ENCODE peak calls at places on chromosomes 11 and 22, in nine cellular contexts. U is GM12878, Q is tibial artery, R is aorta, I is adipocyte, W is mammary epithelial cell, F is HepG2, X is lower lobe of right lung, K is HCT116. C is an unnamed sample. For H3K27me3 and H3K36me3, the result is how much of the 10 kb centered on the place peaks cover.

GRCh38 chr11:132427611-132428010 is 1057.2 kb downstream of the NTM start:
- DNase-seq in K (no peak), F (no peak), I (no peak), Q (no peak), X (no peak), U (no peak), R (no peak), W (peak), C (no peak)

GRCh38 chr11:66860449-66860831 is 3.6 kb downstream of the LRFN4 start:
- DNase-seq in U (no peak), X (no peak), R (no peak), K (no peak), Q (no peak), W (no peak), I (no peak), F (no peak), C (no peak)

GRCh38 chr11:1480555-1481482 is 5.8 kb downstream of the MOB2 start:
- DNase-seq in R (peak), K (no peak), F (no peak), Q (peak), I (no peak), U (no peak), X (peak), W (no peak), C (no peak)

GRCh38 chr11:58358969-58359368 is at the start of gene OR5B17:
- DNase-seq in X (no peak), I (no peak), R (no peak), U (no peak), K (no peak), W (no peak), Q (no peak), F (no peak), C (no peak)

GRCh38 chr11:67415501-67416304 is at the start of gene CARNS1:
- DNase-seq in I (peak), W (no peak), Q (no peak), X (no peak), K (no peak), R (no peak), U (no peak), F (no peak), C (no peak)

GRCh38 chr11:83070878-83071640 is 638 bp downstream of the RAB30 start:
- DNase-seq in I (peak), X (peak), U (no peak), R (peak), F (no peak), W (no peak), K (no peak), Q (peak), C (no peak)

GRCh38 chr11:26297179-26297970 is 34.6 kb upstream of the ANO3 start:
- DNase-seq in W (peak), F (peak), R (no peak), I (peak), K (peak), U (no peak), X (no peak), Q (no peak), C (no peak)

GRCh38 chr11:57458060-57458409 is 2.3 kb upstream of the RTN4RL2 start:
- DNase-seq in F (no peak), X (no peak), W (no peak), Q (no peak), R (no peak), I (no peak), U (no peak), K (no peak), C (no peak)

GRCh38 chr11:116646191-116646590 is 126.6 kb downstream of the BUD13 start:
- DNase-seq in K (no peak), Q (no peak), R (no peak), U (no peak), W (no peak), F (no peak), I (no peak), X (no peak), C (no peak)

GRCh38 chr11:17979770-17980371 is 33.0 kb downstream of the SERGEF start:
- DNase-seq in R (no peak), Q (no peak), I (peak), W (no peak), U (no peak), F (peak), K (no peak), X (no peak), C (no peak)

GRCh38 chr22:27107005-27107404 is 449.6 kb downstream of the MIAT start:
- DNase-seq in U (no peak), Q (no peak), X (no peak), F (no peak), I (no peak), W (no peak), R (no peak), K (no peak), C (no peak)

GRCh38 chr11:1644601-1645356 is 15.2 kb downstream of the KRTAP5-5 start:
- DNase-seq in F (no peak), K (no peak), Q (no peak), U (no peak), I (no peak), R (peak), X (no peak), W (no peak), C (no peak)

GRCh38 chr11:2747236-2748015 is 47.6 kb upstream of the KCNQ1OT1 start:
- DNase-seq in X (peak), U (no peak), I (no peak), F (no peak), W (no peak), R (peak), Q (no peak), K (no peak), C (no peak)

GRCh38 chr11:122637538-122637937 is 18.0 kb upstream of the UBASH3B start:
- DNase-seq in R (no peak), W (no peak), X (no peak), F (no peak), Q (no peak), I (no peak), U (no peak), K (no peak), C (no peak)

GRCh38 chr11:34192481-34193401 is 87.3 kb downstream of the NAT10 start:
- DNase-seq in R (peak), K (peak), F (no peak), X (no peak), W (peak), Q (peak), U (no peak), I (peak), C (no peak)

GRCh38 chr11:131695889-131696429 is 325.5 kb downstream of the NTM start:
- DNase-seq in K (no peak), R (no peak), X (no peak), F (no peak), Q (no peak), I (no peak), W (no peak), U (no peak), C (no peak)

GRCh38 chr11:35141538-35141937 is 2.6 kb downstream of the CD44 start:
- DNase-seq in F (no peak), X (peak), K (no peak), R (peak), U (no peak), W (no peak), Q (peak), I (no peak), C (no peak)

GRCh38 chr11:6249822-6250555 is 9.6 kb upstream of the CCKBR start:
- DNase-seq in R (peak), K (peak), U (no peak), W (peak), Q (peak), F (no peak), I (peak), X (no peak), C (no peak)

GRCh38 chr11:33722579-33723234 is 13.5 kb downstream of the CD59 start:
- DNase-seq in I (peak), X (no peak), U (peak), F (no peak), W (peak), R (peak), K (no peak), Q (no peak), C (no peak)

GRCh38 chr22:27488456-27489224 is 312.9 kb downstream of the MN1 start:
- DNase-seq in W (no peak), U (no peak), F (peak), R (no peak), Q (peak), K (no peak), I (peak), X (no peak), C (no peak)

GRCh38 chr11:91871791-91872190 is 352.8 kb upstream of the FAT3 start:
- DNase-seq in W (no peak), U (no peak), I (no peak), R (no peak), K (no peak), Q (no peak), F (no peak), X (no peak), C (no peak)

GRCh38 chr11:17544181-17544622 is at the start of gene USH1C:
- DNase-seq in Q (no peak), X (no peak), I (no peak), R (peak), K (peak), U (no peak), W (no peak), F (no peak), C (no peak)

GRCh38 chr11:133520707-133521106 is 11.6 kb downstream of the OPCML start:
- DNase-seq in U (no peak), K (no peak), R (no peak), F (peak), X (no peak), Q (peak), I (no peak), W (no peak), C (no peak)

GRCh38 chr22:27385261-27385998 is 416.1 kb downstream of the MN1 start:
- DNase-seq in Q (no peak), X (no peak), F (no peak), K (no peak), W (no peak), R (no peak), I (no peak), U (no peak), C (no peak)

GRCh38 chr11:63917685-63918523 is 940 bp upstream of the RCOR2 start:
- DNase-seq in Q (peak), W (no peak), I (no peak), K (peak), X (no peak), R (peak), U (no peak), F (peak), C (no peak)

GRCh38 chr11:1937616-1938342 is 9.4 kb upstream of the MRPL23 start:
- DNase-seq in F (no peak), X (peak), Q (no peak), W (no peak), U (no peak), K (no peak), I (no peak), R (peak), C (no peak)

GRCh38 chr11:1119282-1120146 is 38.2 kb upstream of the MUC5AC start:
- DNase-seq in U (no peak), W (no peak), F (no peak), X (no peak), R (peak), K (no peak), I (no peak), Q (peak), C (no peak)

GRCh38 chr11:85679581-85679980 is 6.4 kb downstream of the CCDC89 start:
- DNase-seq in R (no peak), Q (no peak), I (no peak), U (no peak), W (no peak), K (no peak), X (no peak), F (no peak), C (no peak)

GRCh38 chr11:93903989-93904388 is 53.6 kb upstream of the VSTM5 start:
- DNase-seq in F (no peak), I (no peak), K (no peak), R (no peak), W (peak), Q (no peak), X (no peak), U (no peak), C (no peak)

GRCh38 chr11:34359548-34359891 is 1.7 kb upstream of the ABTB2 start:
- DNase-seq in F (no peak), Q (no peak), I (no peak), W (no peak), X (no peak), R (no peak), U (no peak), K (peak), C (no peak)

GRCh38 chr22:28283025-28283654 is 364.1 kb upstream of the PITPNB start:
- DNase-seq in R (no peak), Q (peak), U (no peak), F (no peak), W (peak), I (peak), K (no peak), X (no peak), C (no peak)

GRCh38 chr11:36432747-36433146 is 77.3 kb downstream of the TRAF6 start:
- DNase-seq in F (no peak), W (no peak), X (no peak), U (no peak), Q (no peak), R (no peak), I (no peak), K (no peak), C (no peak)

GRCh38 chr11:36436084-36436483 is 74.0 kb downstream of the TRAF6 start:
- DNase-seq in R (no peak), X (no peak), U (no peak), W (no peak), F (no peak), K (no peak), Q (no peak), I (no peak), C (no peak)

GRCh38 chr11:36432093-36432469 is 78.0 kb downstream of the TRAF6 start:
- DNase-seq in Q (no peak), X (no peak), I (no peak), F (no peak), W (no peak), K (no peak), R (no peak), U (no peak), C (no peak)

GRCh38 chr11:36431429-36432092 is 78.5 kb downstream of the TRAF6 start:
- DNase-seq in I (peak), W (peak), R (no peak), F (peak), Q (peak), U (no peak), K (peak), X (no peak), C (no peak)

GRCh38 chr11:36433896-36434295 is 76.2 kb downstream of the TRAF6 start:
- DNase-seq in U (no peak), R (no peak), K (no peak), Q (no peak), W (no peak), X (no peak), I (no peak), F (no peak), C (no peak)
- H3K27me3 ChIP-seq in U (under half), R (under half), K (half or more), Q (under half), W (under half), X (under half), I (under half), F (under half), C (under half)

DNA sequence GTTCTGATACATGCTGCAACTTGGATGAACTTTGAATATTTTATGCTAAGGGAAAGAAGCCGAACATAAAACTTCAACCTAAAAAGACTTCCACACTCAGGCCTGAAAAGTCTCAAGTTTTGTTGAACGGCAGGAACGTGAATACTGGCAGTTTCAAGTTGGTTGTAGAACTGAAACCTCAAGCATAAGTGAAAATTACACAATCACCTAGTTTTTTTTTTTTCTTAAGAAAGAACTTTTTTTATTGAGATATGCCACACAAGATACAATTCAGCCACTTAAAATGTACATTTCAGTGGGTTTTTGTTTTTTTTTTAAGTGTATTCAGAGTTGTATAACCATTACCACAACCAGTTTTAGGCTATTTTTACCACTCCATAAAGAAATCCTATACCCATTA is 50.8 kb upstream of the ADORA2A start:
- DNase-seq in U (no peak), W (no peak), R (no peak), K (no peak), I (no peak), X (no peak), Q (no peak), F (no peak), C (no peak)
- H3K36me3 ChIP-seq in U (under half), W (under half), R (under half), K (under half), I (half or more), X (half or more), Q (under half), F (under half), C (under half)

GRCh38 chr22:41910599-41911291 is 4.1 kb downstream of the SHISA8 start:
- DNase-seq in K (no peak), F (no peak), Q (no peak), U (no peak), R (no peak), I (peak), W (no peak), X (no peak), C (peak)
- H3K27me3 ChIP-seq in K (under half), F (under half), Q (half or more), U (under half), R (under half), I (under half), W (under half), X (half or more), C (under half)

DNA sequence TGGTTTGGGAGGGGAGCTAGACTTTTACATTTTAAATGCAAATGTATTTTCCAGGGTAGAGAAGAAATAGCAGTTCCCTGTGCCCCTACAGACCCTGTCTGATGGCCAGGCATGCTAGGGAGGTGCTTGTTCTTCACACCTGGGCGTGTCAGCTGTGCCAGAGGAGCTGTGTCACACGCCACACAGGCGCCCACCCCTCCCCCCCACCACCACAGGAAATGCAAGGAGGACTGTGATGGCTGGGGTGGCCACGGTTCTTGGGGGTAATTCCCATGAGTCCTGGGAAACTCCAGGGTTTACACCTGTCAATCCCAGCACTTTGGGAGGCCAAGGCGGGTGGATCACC is 82.2 kb downstream of the FLI1 start:
- DNase-seq in R (no peak), K (no peak), W (peak), I (no peak), Q (no peak), X (no peak), U (no peak), F (no peak), C (peak)
- H3K36me3 ChIP-seq in R (under half), K (under half), W (under half), I (under half), Q (under half), X (half or more), U (under half), F (under half), C (under half)

GRCh38 chr11:12362857-12363256 is 14.5 kb upstream of the PARVA start:
- DNase-seq in I (no peak), Q (no peak), X (no peak), K (no peak), U (no peak), R (no peak), F (no peak), W (no peak), C (no peak)

GRCh38 chr11:12363373-12363772 is 14.0 kb upstream of the PARVA start:
- DNase-seq in I (no peak), U (no peak), F (no peak), X (no peak), K (no peak), W (no peak), R (no peak), Q (no peak), C (no peak)

GRCh38 chr11:12358302-12359188 is 18.8 kb upstream of the PARVA start:
- DNase-seq in K (no peak), Q (no peak), W (no peak), I (no peak), F (no peak), X (no peak), U (no peak), R (no peak), C (no peak)

GRCh38 chr11:12359761-12360160 is 17.6 kb upstream of the PARVA start:
- DNase-seq in Q (no peak), U (no peak), W (no peak), R (no peak), I (peak), X (no peak), F (no peak), K (no peak), C (no peak)

GRCh38 chr11:12361650-12362049 is 15.7 kb upstream of the PARVA start:
- DNase-seq in I (no peak), U (no peak), X (no peak), W (no peak), Q (no peak), F (no peak), R (no peak), K (no peak), C (no peak)
- H3K27me3 ChIP-seq in I (under half), U (under half), X (under half), W (under half), Q (under half), F (under half), R (under half), K (under half), C (under half)

GRCh38 chr11:46308632-46309419 is 31.4 kb downstream of the CREB3L1 start:
- DNase-seq in R (peak), I (peak), F (peak), W (peak), Q (peak), K (peak), X (peak), U (no peak), C (peak)
- H3K36me3 ChIP-seq in R (under half), I (half or more), F (under half), W (under half), Q (under half), K (under half), X (under half), U (under half), C (under half)

C was measured in GM06990.